ENCODE peak calls at places on chromosomes 11 and 22, in eight cellular contexts. M, X, Q, S, K, G, P and E are unnamed samples.

GRCh38 chr11:110331626-110332025 is 35.2 kb upstream of the RDX start:
- DNase-seq in M (no peak), X (no peak), Q (no peak), S (no peak), K (no peak), G (no peak), P (no peak), E (no peak)

GRCh38 chr22:50600541-50600940 is at the start of gene MAPK8IP2:
- DNase-seq in M (no peak), X (peak; percentile 77), Q (no peak), S (no peak), K (no peak), G (no peak), P (peak; percentile 70), E (no peak)

GRCh38 chr11:82080160-82080559 is 653.5 kb downstream of the FAM181B start:
- DNase-seq in M (peak; percentile 67), X (no peak), Q (no peak), S (no peak), K (no peak), G (no peak), P (no peak), E (no peak)

GRCh38 chr11:124887667-124888013 is 10.0 kb downstream of the ROBO4 start:
- DNase-seq in M (no peak), X (no peak), Q (no peak), S (no peak), K (no peak), G (no peak), P (no peak), E (no peak)

GRCh38 chr11:2508793-2509192 is 64.0 kb downstream of the KCNQ1 start:
- DNase-seq in M (no peak), X (no peak), Q (no peak), S (no peak), K (no peak), G (no peak), P (no peak), E (no peak)

GRCh38 chr11:57800444-57801184 is 39.0 kb downstream of the CTNND1 start:
- DNase-seq in M (peak; percentile 85), X (peak; percentile 15), Q (no peak), S (peak; percentile 48), K (peak; percentile 85), G (peak; percentile 78), P (no peak), E (no peak)

GRCh38 chr11:27619936-27620335 is 80.3 kb downstream of the BDNF start:
- DNase-seq in M (no peak), X (no peak), Q (no peak), S (no peak), K (no peak), G (no peak), P (no peak), E (no peak)

GRCh38 chr22:30982501-30982900 is 13.4 kb downstream of the TUG1 start:
- DNase-seq in M (no peak), X (no peak), Q (no peak), S (no peak), K (no peak), G (no peak), P (no peak), E (no peak)

GRCh38 chr11:98732947-98733346 is 287.8 kb upstream of the CNTN5 start:
- DNase-seq in M (no peak), X (no peak), Q (no peak), S (no peak), K (no peak), G (no peak), P (no peak), E (no peak)

GRCh38 chr11:15609445-15609844 is 494.7 kb downstream of the INSC start:
- DNase-seq in M (no peak), X (no peak), Q (no peak), S (no peak), K (no peak), G (no peak), P (no peak), E (no peak)

DNA sequence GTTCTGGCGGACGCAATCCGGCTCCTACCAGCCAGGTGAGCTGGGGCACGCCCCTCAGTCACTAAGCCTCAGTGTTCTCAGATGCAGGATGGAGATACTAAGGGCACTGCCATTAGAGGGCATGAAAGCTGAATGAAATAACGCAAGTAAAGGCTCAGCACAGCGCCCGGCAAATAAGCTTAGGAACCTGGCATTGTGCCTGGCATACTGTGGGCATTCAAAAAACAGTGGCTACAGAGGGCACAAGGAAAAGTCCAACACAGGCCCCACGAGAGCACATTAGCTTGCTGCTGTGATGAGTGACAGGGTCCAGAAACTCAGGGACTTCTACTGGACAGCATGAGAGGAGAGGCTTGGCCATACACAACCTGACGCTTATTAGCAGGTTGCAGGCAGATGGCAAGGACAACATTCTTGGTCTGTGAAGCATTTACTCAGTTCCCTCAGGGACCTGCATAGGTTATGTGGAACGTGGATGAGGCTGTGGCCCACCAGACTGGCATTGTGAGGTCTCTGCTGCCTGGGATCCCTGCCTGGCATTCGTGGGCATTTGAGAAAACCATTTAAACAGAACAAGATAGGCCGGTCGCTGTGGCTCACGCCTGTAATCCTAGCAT is 12.2 kb downstream of the TXN2 start:
- DNase-seq in M (no peak), X (no peak), Q (no peak), S (no peak), K (no peak), G (no peak), P (no peak), E (no peak)
- H3K36me3 ChIP-seq in M (no peaks in the 10 kb centered on the region), X (peaks cover 8% of the 10 kb centered on the region), Q (no peaks in the 10 kb centered on the region), S (no peaks in the 10 kb centered on the region), K (no peaks in the 10 kb centered on the region), G (no peaks in the 10 kb centered on the region), P (no peaks in the 10 kb centered on the region), E (peaks cover 27% of the 10 kb centered on the region)

DNA sequence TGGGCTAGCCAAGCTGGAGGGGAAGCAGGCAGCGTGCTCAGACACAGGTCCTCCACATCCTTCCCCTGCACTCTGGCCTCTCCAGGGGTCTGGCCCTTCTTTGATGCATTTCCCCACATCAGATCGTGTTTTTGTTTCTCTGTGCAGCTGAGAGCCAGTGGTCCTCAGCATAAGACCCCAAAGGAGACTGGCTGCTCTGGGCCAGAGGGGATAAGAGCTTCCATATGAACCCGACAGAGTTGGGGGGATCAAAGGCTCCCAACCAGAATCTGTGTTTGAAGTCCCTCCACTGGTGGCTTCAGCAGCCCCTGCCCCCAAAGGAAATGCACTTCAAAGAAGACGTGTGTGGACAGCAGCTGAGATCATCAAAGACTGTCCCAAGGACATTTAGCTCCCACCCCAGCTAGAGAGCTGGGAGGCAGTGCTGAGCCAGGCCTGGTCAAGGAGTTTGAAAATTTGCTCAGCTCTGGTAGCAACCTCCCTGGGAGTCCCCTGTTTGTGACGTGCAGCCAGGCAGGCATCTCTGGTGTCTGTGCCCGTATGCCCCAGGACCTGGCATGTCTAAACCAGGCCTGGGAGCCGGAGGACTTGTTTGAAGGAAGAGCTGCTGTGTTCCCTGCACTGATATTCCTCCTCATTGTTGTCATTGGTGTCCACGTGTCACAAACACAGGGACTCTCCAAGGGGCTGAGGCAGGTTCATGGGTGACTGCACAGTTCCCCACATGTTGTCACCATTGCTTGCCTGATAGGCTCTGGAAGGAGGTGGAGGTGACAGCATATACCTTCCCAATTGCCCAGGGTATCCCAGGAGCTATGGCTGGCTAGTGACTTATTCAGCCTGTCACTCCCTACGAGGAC is 99.0 kb downstream of the AMOTL1 start:
- DNase-seq in M (no peak), X (no peak), Q (no peak), S (no peak), K (no peak), G (no peak), P (no peak), E (no peak)
- H3K36me3 ChIP-seq in M (peaks cover 61% of the 10 kb centered on the region), X (peaks cover 85% of the 10 kb centered on the region), Q (no peaks in the 10 kb centered on the region), S (no peaks in the 10 kb centered on the region), K (peaks cover 15% of the 10 kb centered on the region), G (no peaks in the 10 kb centered on the region), P (no peaks in the 10 kb centered on the region), E (peaks cover 88% of the 10 kb centered on the region)

DNA sequence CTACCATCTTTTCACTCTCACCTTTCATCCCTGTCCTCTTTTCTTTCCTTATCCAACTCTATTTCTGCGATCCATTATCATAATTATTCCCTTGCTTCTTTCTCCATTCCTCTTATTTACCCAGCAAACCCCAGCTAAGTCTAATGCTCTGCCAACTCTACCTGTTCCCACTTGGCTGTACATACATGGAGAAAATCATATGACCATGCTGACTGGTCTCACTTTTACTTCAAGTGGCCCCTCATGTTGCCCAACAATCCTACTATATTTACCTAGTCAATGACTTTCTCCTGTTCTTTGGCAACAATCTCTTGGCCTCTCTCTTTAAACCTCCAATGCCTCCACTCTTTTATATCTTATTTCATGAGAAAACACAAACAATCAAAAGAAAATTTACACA is 94.1 kb downstream of the USP35 start:
- DNase-seq in M (no peak), X (no peak), Q (no peak), S (no peak), K (no peak), G (no peak), P (no peak), E (no peak)
- H3K36me3 ChIP-seq in M (no peaks in the 10 kb centered on the region), X (no peaks in the 10 kb centered on the region), Q (no peaks in the 10 kb centered on the region), S (no peaks in the 10 kb centered on the region), K (peaks cover 4% of the 10 kb centered on the region), G (no peaks in the 10 kb centered on the region), P (no peaks in the 10 kb centered on the region), E (peaks cover 5% of the 10 kb centered on the region)

GRCh38 chr11:68051191-68052136 is 12.6 kb downstream of the TCIRG1 start:
- DNase-seq in M (no peak), X (no peak), Q (no peak), S (no peak), K (no peak), G (no peak), P (no peak), E (peak; percentile 62)

GRCh38 chr11:68047437-68048290 is 8.8 kb downstream of the TCIRG1 start:
- DNase-seq in M (no peak), X (no peak), Q (no peak), S (no peak), K (no peak), G (no peak), P (peak; percentile 68), E (peak; percentile 64)

GRCh38 chr11:68048681-68049508 is 10.1 kb downstream of the TCIRG1 start:
- DNase-seq in M (no peak), X (no peak), Q (no peak), S (no peak), K (no peak), G (no peak), P (peak; percentile 64), E (peak; percentile 62)

GRCh38 chr11:68050371-68050841 is 11.6 kb downstream of the TCIRG1 start:
- DNase-seq in M (no peak), X (no peak), Q (no peak), S (no peak), K (no peak), G (no peak), P (no peak), E (peak; percentile 58)

DNA sequence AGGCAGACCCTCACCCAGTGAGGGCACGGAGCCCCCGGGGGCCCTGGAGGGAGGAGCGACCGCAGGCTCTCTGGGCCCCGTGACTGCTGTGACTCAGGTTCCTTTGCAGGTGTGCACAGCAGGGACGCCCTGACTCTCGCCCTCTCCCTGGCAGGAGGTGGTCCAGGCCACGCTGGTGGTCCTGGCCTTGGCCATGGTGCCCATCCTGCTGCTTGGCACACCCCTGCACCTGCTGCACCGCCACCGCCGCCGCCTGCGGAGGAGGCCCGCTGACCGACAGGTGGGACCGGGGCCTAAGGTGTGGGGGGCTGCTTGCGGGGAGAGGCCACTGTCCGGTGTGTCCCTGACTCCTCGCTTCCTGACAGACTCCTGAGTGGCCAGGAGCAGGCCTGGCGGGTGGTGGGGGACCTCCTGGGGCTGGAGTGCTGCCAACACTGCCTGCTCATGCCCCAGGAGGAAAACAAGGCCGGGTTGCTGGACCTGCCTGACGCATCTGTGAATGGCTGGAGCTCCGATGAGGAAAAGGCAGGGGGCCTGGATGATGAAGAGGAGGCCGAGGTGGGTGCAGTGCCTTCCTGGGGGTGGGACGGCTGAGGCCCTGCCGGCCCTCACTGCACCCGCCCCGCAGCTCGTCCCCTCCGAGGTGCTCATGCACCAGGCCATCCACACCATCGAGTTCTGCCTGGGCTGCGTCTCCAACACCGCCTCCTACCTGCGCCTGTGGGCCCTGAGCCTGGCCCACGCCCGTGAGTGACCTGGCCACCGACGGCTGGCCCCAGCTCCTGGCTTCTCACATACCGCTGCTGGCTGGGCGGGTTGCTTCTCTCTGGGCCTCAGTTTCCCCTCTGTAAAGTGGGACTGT is 10.9 kb downstream of the TCIRG1 start:
- DNase-seq in M (no peak), X (no peak), Q (no peak), S (no peak), K (no peak), G (no peak), P (peak; percentile 72), E (no peak)
- H3K36me3 ChIP-seq in M (no peaks in the 10 kb centered on the region), X (no peaks in the 10 kb centered on the region), Q (no peaks in the 10 kb centered on the region), S (peaks cover 20% of the 10 kb centered on the region), K (peaks cover 4% of the 10 kb centered on the region), G (peaks cover 7% of the 10 kb centered on the region), P (peaks cover 2% of the 10 kb centered on the region), E (peaks cover 63% of the 10 kb centered on the region)